ENCODE peak calls at places on chromosomes 6 and 20, in eight cellular contexts. F, Y, D, O, T, J, C and W are unnamed samples.

GRCh38 chr6:43853066-43853650 is 83.1 kb downstream of the VEGFA start:
- DNase-seq in Y (no peak), T (no peak), C (no peak), J (no peak), D (no peak), O (no peak), F (peak), W (no peak)

GRCh38 chr6:170443151-170443662 is 109.9 kb downstream of the PSMB1 start:
- DNase-seq in F (no peak), O (peak), T (peak), C (no peak), J (no peak), D (peak), Y (no peak), W (no peak)

GRCh38 chr20:25509084-25509483 is 76.2 kb downstream of the NINL start:
- DNase-seq in F (no peak), Y (no peak), T (no peak), O (no peak), D (no peak), C (no peak), J (no peak), W (no peak)

GRCh38 chr6:68873236-68873635 is 238.2 kb downstream of the ADGRB3 start:
- DNase-seq in F (no peak), J (no peak), D (no peak), O (no peak), Y (no peak), C (no peak), T (no peak), W (no peak)

GRCh38 chr6:129500958-129501381 is 209.0 kb downstream of the ARHGAP18 start:
- DNase-seq in T (peak), O (peak), D (no peak), J (no peak), F (peak), C (no peak), Y (no peak), W (no peak)

GRCh38 chr6:121951918-121952379 is 447.5 kb upstream of the HSF2 start:
- DNase-seq in C (no peak), F (peak), Y (no peak), T (no peak), D (peak), O (no peak), J (peak), W (no peak)

GRCh38 chr20:42986143-42986773 is 203.4 kb downstream of the PTPRT start:
- DNase-seq in O (no peak), D (no peak), J (no peak), F (peak), C (no peak), T (no peak), Y (no peak), W (no peak)

GRCh38 chr6:515267-515666 is 123.7 kb downstream of the IRF4 start:
- DNase-seq in Y (no peak), T (peak), D (no peak), J (no peak), F (no peak), O (no peak), C (no peak), W (no peak)

GRCh38 chr6:44416103-44416502 is 28.6 kb downstream of the CDC5L start:
- DNase-seq in T (no peak), F (peak), J (peak), O (no peak), D (no peak), Y (no peak), C (no peak), W (no peak)

GRCh38 chr6:40978687-40979289 is 60.2 kb downstream of the UNC5CL start:
- DNase-seq in J (no peak), C (no peak), O (no peak), Y (no peak), D (no peak), F (no peak), T (no peak), W (no peak)

GRCh38 chr20:1402149-1402548 is 9.3 kb upstream of the FKBP1A start:
- DNase-seq in T (no peak), Y (no peak), F (peak), O (no peak), D (no peak), C (no peak), J (no peak), W (no peak)

GRCh38 chr20:15763344-15763743 is 809.9 kb downstream of the KIF16B start:
- DNase-seq in T (no peak), O (no peak), C (no peak), J (no peak), F (peak), Y (no peak), D (no peak), W (no peak)

GRCh38 chr6:104632565-104632964 is 227.2 kb downstream of the HACE1 start:
- DNase-seq in J (no peak), F (no peak), Y (peak), O (no peak), D (no peak), C (no peak), T (no peak), W (no peak)

GRCh38 chr6:50927816-50928215 is 109.1 kb downstream of the TFAP2B start:
- DNase-seq in T (no peak), F (no peak), C (no peak), J (no peak), O (no peak), Y (no peak), D (no peak), W (no peak)

GRCh38 chr6:23388239-23388803 is 737.7 kb upstream of the NRSN1 start:
- DNase-seq in O (no peak), J (no peak), Y (no peak), D (no peak), C (no peak), F (no peak), T (no peak), W (no peak)

GRCh38 chr6:13808806-13809205 is 5.6 kb downstream of the MCUR1 start:
- DNase-seq in J (no peak), D (no peak), C (no peak), Y (no peak), O (no peak), F (no peak), T (no peak), W (no peak)

GRCh38 chr6:166556871-166557322 is 29.6 kb downstream of the RAMACL start:
- DNase-seq in D (peak), T (peak), C (peak), J (no peak), F (peak), O (peak), Y (peak), W (peak)

GRCh38 chr20:61901421-61902212 is 164.1 kb downstream of the TAF4 start:
- DNase-seq in T (no peak), D (peak), J (no peak), O (no peak), Y (no peak), C (peak), F (peak), W (no peak)

GRCh38 chr6:129638055-129639019 is 71.6 kb downstream of the ARHGAP18 start:
- DNase-seq in T (no peak), J (peak), Y (no peak), C (no peak), D (no peak), F (no peak), O (no peak), W (no peak)

GRCh38 chr20:54746796-54747195 is 271.4 kb downstream of the DOK5 start:
- DNase-seq in D (no peak), T (no peak), O (no peak), F (no peak), J (no peak), Y (no peak), C (no peak), W (no peak)

GRCh38 chr6:141164042-141164748 is 968.5 kb upstream of the GJE1 start:
- DNase-seq in D (no peak), F (peak), O (no peak), Y (no peak), C (no peak), J (no peak), T (no peak), W (no peak)

GRCh38 chr6:11188161-11188915 is 44.1 kb downstream of the NEDD9 start:
- DNase-seq in C (no peak), Y (no peak), J (no peak), O (no peak), T (no peak), D (no peak), F (peak), W (no peak)

GRCh38 chr6:111862727-111863126 is 10.5 kb downstream of the FYN start:
- DNase-seq in F (no peak), C (no peak), D (no peak), T (peak), Y (no peak), J (no peak), O (peak), W (no peak)

GRCh38 chr6:28884423-28885148 is 39.2 kb downstream of the TRIM27 start:
- DNase-seq in J (no peak), F (no peak), D (no peak), O (no peak), Y (no peak), C (no peak), T (no peak), W (no peak)

GRCh38 chr20:35285806-35286076 is 1.2 kb upstream of the EIF6 start:
- DNase-seq in D (no peak), T (no peak), F (no peak), C (no peak), J (no peak), O (no peak), Y (no peak), W (no peak)
- H3K27ac ChIP-seq in D (no peak), T (no peak), F (no peak), C (no peak), J (no peak), O (no peak), Y (no peak), W (no peak)

GRCh38 chr6:53735896-53736295 is 58.9 kb upstream of the LRRC1 start:
- DNase-seq in J (no peak), C (no peak), Y (peak), O (no peak), F (no peak), T (no peak), D (no peak), W (no peak)

GRCh38 chr6:53730767-53731166 is 64.0 kb upstream of the LRRC1 start:
- DNase-seq in C (no peak), O (no peak), F (no peak), Y (no peak), T (no peak), D (no peak), J (no peak), W (no peak)

GRCh38 chr6:53737746-53738145 is 57.1 kb upstream of the LRRC1 start:
- DNase-seq in D (no peak), C (no peak), T (no peak), Y (peak), J (no peak), O (no peak), F (peak), W (no peak)

GRCh38 chr6:53731906-53732636 is 62.7 kb upstream of the LRRC1 start:
- DNase-seq in D (no peak), T (no peak), J (no peak), O (no peak), Y (no peak), F (no peak), C (no peak), W (no peak)

GRCh38 chr6:53734473-53735299 is 60.1 kb upstream of the LRRC1 start:
- DNase-seq in D (peak), O (peak), T (peak), J (peak), Y (peak), F (peak), C (peak), W (no peak)
- H3K27ac ChIP-seq in D (no peak), O (no peak), T (no peak), J (peak), Y (peak), F (peak), C (no peak), W (no peak)

DNA sequence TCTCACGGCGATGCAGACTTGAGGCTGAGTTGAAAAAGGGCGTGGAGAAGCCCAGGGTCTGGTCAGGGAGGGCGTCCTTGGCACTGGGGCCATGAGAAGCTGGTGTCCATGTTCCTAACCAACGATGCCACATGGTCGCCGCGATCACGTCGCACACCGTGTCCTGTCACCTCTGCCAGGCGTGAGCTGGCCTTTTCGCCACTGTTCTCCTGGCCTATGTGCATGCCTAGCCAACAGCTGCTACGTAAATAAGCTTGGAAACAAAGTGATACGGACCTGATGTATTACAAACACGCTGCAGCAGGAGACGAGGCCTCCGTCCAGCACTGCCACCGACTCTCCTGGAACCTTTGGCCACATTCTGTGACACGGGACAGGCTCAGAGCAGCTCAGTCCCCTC is 22.0 kb upstream of the KIF25 start:
- DNase-seq in T (no peak), D (no peak), O (no peak), Y (no peak), J (no peak), C (no peak), F (no peak), W (no peak)
- H3K27ac ChIP-seq in T (no peak), D (no peak), O (no peak), Y (peak), J (no peak), C (no peak), F (no peak), W (no peak)

GRCh38 chr6:136015531-136015930 is 164.0 kb downstream of the PDE7B start:
- DNase-seq in F (no peak), Y (no peak), C (no peak), O (no peak), T (no peak), D (no peak), J (no peak), W (no peak)
- H3K27ac ChIP-seq in F (peak), Y (no peak), C (no peak), O (no peak), T (no peak), D (no peak), J (peak), W (no peak)

GRCh38 chr6:36860126-36860525 is 14.5 kb downstream of the PPIL1 start:
- DNase-seq in D (no peak), J (no peak), F (no peak), C (no peak), O (no peak), T (no peak), Y (no peak), W (no peak)

GRCh38 chr6:36865835-36866234 is 8.8 kb downstream of the PPIL1 start:
- DNase-seq in T (no peak), Y (no peak), C (no peak), J (no peak), O (no peak), D (no peak), F (no peak), W (no peak)

GRCh38 chr6:36863670-36864540 is 10.7 kb downstream of the PPIL1 start:
- DNase-seq in T (peak), C (no peak), Y (no peak), J (no peak), D (no peak), O (no peak), F (no peak), W (no peak)

GRCh38 chr6:36862164-36862847 is 12.3 kb downstream of the PPIL1 start:
- DNase-seq in J (no peak), F (no peak), O (no peak), T (no peak), C (no peak), Y (no peak), D (no peak), W (no peak)

DNA sequence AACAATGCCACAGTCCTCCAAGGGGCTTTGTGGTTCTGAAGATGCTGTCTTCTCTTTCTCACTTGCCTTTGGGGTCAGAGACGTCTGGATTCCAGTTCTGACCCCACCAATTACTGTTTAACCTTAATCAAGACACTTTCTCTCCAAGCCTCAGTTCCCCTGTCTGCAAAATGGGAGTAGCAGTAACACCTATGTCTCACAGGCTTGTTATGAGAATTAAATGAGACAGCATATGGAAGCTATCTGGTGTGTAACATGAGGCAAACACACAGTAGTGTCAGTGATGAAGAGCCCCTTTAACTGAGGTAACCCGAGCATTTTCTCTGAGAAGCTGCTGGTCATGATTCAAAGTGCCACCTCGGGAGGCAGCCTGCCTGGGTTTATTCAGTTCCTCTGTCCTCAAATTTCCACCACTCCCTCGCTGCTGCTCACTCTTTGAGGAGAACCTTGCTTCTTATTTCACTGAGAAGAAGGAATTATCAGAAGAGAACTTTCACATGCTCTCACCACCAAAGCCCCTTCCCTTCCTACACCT is 11.7 kb downstream of the PPIL1 start:
- DNase-seq in O (no peak), C (no peak), D (no peak), F (no peak), T (no peak), Y (no peak), J (no peak), W (no peak)
- H3K27ac ChIP-seq in O (no peak), C (no peak), D (no peak), F (no peak), T (no peak), Y (no peak), J (no peak), W (no peak)

GRCh38 chr20:21322083-21322710 is 19.1 kb downstream of the XRN2 start:
- DNase-seq in J (no peak), D (no peak), Y (no peak), C (no peak), F (no peak), T (no peak), O (no peak), W (no peak)
- H3K27ac ChIP-seq in J (no peak), D (no peak), Y (no peak), C (no peak), F (no peak), T (no peak), O (no peak), W (no peak)